ENCODE peak calls at places on chromosome 20, in seven cellular contexts. One of them, this sample, is unnamed. For H3K36me3, the result is how much of the 10 kb centered on the place peaks cover.

GRCh38 chr20:11204926-11205768 is 531.3 kb upstream of the JAG1 start:
- DNase-seq in left ventricle myocardium inferior: peak
- DNase-seq in naive thymus-derived CD4-positive, alpha-beta T cell: no peak
- DNase-seq in brain microvascular endothelial cell: peak
- DNase-seq in H7: peak
- DNase-seq in iPS DF 6.9: peak
- DNase-seq in ovary: no peak
- DNase-seq in this sample: peak

GRCh38 chr20:2708073-2708415 is 15.5 kb downstream of the EBF4 start:
- DNase-seq in left ventricle myocardium inferior: no peak
- DNase-seq in ovary: no peak
- DNase-seq in brain microvascular endothelial cell: no peak
- DNase-seq in naive thymus-derived CD4-positive, alpha-beta T cell: no peak
- DNase-seq in iPS DF 6.9: no peak
- DNase-seq in H7: peak
- DNase-seq in this sample: no peak

GRCh38 chr20:17419459-17419858 is 111.7 kb downstream of the BFSP1 start:
- DNase-seq in brain microvascular endothelial cell: no peak
- DNase-seq in iPS DF 6.9: no peak
- DNase-seq in H7: no peak
- DNase-seq in left ventricle myocardium inferior: no peak
- DNase-seq in ovary: no peak
- DNase-seq in naive thymus-derived CD4-positive, alpha-beta T cell: no peak
- DNase-seq in this sample: no peak

GRCh38 chr20:51914758-51915157 is 112.4 kb upstream of the SALL4 start:
- DNase-seq in iPS DF 6.9: no peak
- DNase-seq in naive thymus-derived CD4-positive, alpha-beta T cell: no peak
- DNase-seq in left ventricle myocardium inferior: no peak
- DNase-seq in H7: no peak
- DNase-seq in brain microvascular endothelial cell: no peak
- DNase-seq in ovary: no peak
- DNase-seq in this sample: no peak

GRCh38 chr20:9342651-9343050 is 171.7 kb upstream of the LAMP5 start:
- DNase-seq in iPS DF 6.9: no peak
- DNase-seq in brain microvascular endothelial cell: no peak
- DNase-seq in ovary: no peak
- DNase-seq in left ventricle myocardium inferior: no peak
- DNase-seq in naive thymus-derived CD4-positive, alpha-beta T cell: no peak
- DNase-seq in H7: no peak
- DNase-seq in this sample: no peak

GRCh38 chr20:17725094-17725835 is 25.5 kb downstream of the BANF2 start:
- DNase-seq in H7: no peak
- DNase-seq in iPS DF 6.9: no peak
- DNase-seq in naive thymus-derived CD4-positive, alpha-beta T cell: no peak
- DNase-seq in brain microvascular endothelial cell: no peak
- DNase-seq in ovary: no peak
- DNase-seq in left ventricle myocardium inferior: no peak
- DNase-seq in this sample: peak

GRCh38 chr20:43183526-43183925 is 6.2 kb downstream of the PTPRT start:
- DNase-seq in left ventricle myocardium inferior: no peak
- DNase-seq in H7: no peak
- DNase-seq in ovary: no peak
- DNase-seq in naive thymus-derived CD4-positive, alpha-beta T cell: no peak
- DNase-seq in brain microvascular endothelial cell: no peak
- DNase-seq in iPS DF 6.9: no peak
- DNase-seq in this sample: no peak

GRCh38 chr20:39853664-39854063 is 835.4 kb downstream of the MAFB start:
- DNase-seq in naive thymus-derived CD4-positive, alpha-beta T cell: no peak
- DNase-seq in left ventricle myocardium inferior: no peak
- DNase-seq in iPS DF 6.9: peak
- DNase-seq in ovary: no peak
- DNase-seq in brain microvascular endothelial cell: peak
- DNase-seq in H7: peak
- DNase-seq in this sample: no peak

GRCh38 chr20:31861346-31862156 is 8.8 kb downstream of the DUSP15 start:
- DNase-seq in H7: peak
- DNase-seq in naive thymus-derived CD4-positive, alpha-beta T cell: peak
- DNase-seq in brain microvascular endothelial cell: no peak
- DNase-seq in ovary: peak
- DNase-seq in left ventricle myocardium inferior: peak
- DNase-seq in iPS DF 6.9: peak
- DNase-seq in this sample: peak

GRCh38 chr20:41169184-41169690 is 31.9 kb downstream of the PLCG1 start:
- DNase-seq in ovary: no peak
- DNase-seq in naive thymus-derived CD4-positive, alpha-beta T cell: no peak
- DNase-seq in brain microvascular endothelial cell: no peak
- DNase-seq in H7: no peak
- DNase-seq in iPS DF 6.9: no peak
- DNase-seq in left ventricle myocardium inferior: no peak
- DNase-seq in this sample: no peak
- H3K36me3 ChIP-seq in ovary: under half
- H3K36me3 ChIP-seq in naive thymus-derived CD4-positive, alpha-beta T cell: half or more
- H3K36me3 ChIP-seq in brain microvascular endothelial cell: half or more
- H3K36me3 ChIP-seq in H7: half or more
- H3K36me3 ChIP-seq in iPS DF 6.9: half or more
- H3K36me3 ChIP-seq in left ventricle myocardium inferior: half or more
- H3K36me3 ChIP-seq in this sample: under half

DNA sequence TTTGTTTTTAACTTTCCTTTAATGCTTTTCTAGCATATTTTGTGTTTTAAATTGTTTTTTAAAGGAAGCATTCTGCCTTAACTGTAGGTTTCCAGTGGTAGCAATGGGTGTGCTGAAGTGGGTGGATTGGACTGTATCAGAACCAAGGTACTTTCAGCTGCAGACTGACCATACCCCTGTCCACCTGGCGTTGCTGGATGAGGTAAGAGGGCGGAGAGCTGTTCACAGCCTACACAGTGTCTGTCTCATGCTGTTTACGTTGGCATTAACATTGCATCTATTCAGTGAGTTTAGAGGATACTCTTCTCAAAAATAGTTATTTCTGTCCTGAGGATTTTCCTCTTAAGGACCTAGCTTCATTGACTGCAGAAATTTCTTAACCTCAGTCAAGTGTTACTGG is 11.9 kb downstream of the NELFCD start:
- DNase-seq in naive thymus-derived CD4-positive, alpha-beta T cell: no peak
- DNase-seq in brain microvascular endothelial cell: no peak
- DNase-seq in ovary: no peak
- DNase-seq in iPS DF 6.9: no peak
- DNase-seq in H7: no peak
- DNase-seq in left ventricle myocardium inferior: no peak
- DNase-seq in this sample: no peak
- H3K36me3 ChIP-seq in naive thymus-derived CD4-positive, alpha-beta T cell: under half
- H3K36me3 ChIP-seq in brain microvascular endothelial cell: half or more
- H3K36me3 ChIP-seq in ovary: under half
- H3K36me3 ChIP-seq in iPS DF 6.9: under half
- H3K36me3 ChIP-seq in H7: half or more
- H3K36me3 ChIP-seq in left ventricle myocardium inferior: half or more
- H3K36me3 ChIP-seq in this sample: half or more

DNA sequence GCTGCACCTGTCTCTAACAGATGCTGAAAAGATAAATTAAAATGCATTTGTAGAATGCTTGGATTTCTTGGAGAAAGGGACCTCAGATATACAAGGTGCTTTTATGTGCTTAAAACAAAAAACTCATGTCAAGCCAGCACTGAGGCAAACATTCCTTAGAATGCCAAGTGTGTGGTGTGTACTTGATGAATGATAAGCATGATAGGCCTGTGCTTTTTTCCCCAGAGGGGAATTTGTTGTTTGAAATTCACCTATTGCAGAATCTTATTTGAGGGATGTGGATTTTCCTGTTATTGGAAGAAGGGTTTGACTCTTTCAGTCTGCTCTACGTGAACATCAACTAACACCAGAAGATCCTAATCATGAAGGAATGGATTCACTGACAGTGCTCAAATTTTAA is 28.8 kb downstream of the TTI1 start:
- DNase-seq in ovary: no peak
- DNase-seq in naive thymus-derived CD4-positive, alpha-beta T cell: no peak
- DNase-seq in brain microvascular endothelial cell: no peak
- DNase-seq in H7: no peak
- DNase-seq in iPS DF 6.9: no peak
- DNase-seq in left ventricle myocardium inferior: no peak
- DNase-seq in this sample: no peak
- H3K36me3 ChIP-seq in ovary: under half
- H3K36me3 ChIP-seq in naive thymus-derived CD4-positive, alpha-beta T cell: under half
- H3K36me3 ChIP-seq in brain microvascular endothelial cell: under half
- H3K36me3 ChIP-seq in H7: under half
- H3K36me3 ChIP-seq in iPS DF 6.9: under half
- H3K36me3 ChIP-seq in left ventricle myocardium inferior: half or more
- H3K36me3 ChIP-seq in this sample: under half

DNA sequence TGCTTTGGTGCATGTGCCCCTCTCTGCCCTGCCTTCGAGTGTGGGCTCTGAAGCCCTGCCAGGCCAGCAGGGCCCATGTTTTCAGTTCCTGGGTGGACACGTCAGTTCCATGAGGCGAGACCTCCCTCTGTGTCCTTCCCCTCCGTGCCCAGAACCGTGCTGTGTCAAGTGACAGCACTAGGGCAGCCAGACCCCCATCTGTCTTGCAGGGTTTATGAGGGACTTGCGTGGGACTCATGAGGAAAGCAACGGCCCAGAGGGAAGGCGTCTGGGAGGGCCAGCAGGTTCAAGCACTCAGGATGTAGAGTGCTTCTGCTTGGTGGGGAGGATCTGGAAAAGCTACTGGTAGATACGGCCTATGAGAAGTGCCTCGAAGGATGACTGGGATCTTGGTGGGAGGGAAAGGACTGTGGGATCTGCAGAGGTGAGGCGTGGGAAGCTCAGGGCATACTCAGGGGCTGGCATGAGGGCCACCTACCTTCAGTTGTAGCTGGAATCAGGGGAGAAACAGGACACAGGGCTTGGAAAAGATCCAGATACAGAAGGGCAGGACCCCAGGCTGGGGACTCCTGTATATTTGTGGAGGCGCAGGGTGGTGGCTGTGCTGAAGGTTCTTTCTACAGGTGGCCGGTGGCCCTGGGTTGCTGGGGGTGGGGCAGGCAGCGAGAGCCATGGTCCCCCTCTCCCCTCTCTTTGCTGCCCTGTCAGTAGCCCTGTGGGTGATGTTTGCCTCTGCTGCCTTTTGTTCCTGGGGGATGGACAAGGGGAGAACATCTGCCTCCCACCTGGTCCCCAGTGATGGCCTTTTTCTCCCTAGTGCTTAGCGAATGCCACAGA is 5.5 kb downstream of the NPEPL1 start:
- DNase-seq in left ventricle myocardium inferior: peak
- DNase-seq in H7: peak
- DNase-seq in brain microvascular endothelial cell: no peak
- DNase-seq in ovary: peak
- DNase-seq in iPS DF 6.9: no peak
- DNase-seq in naive thymus-derived CD4-positive, alpha-beta T cell: no peak
- DNase-seq in this sample: no peak
- H3K36me3 ChIP-seq in left ventricle myocardium inferior: half or more
- H3K36me3 ChIP-seq in H7: under half
- H3K36me3 ChIP-seq in brain microvascular endothelial cell: under half
- H3K36me3 ChIP-seq in ovary: under half
- H3K36me3 ChIP-seq in iPS DF 6.9: under half
- H3K36me3 ChIP-seq in naive thymus-derived CD4-positive, alpha-beta T cell: under half
- H3K36me3 ChIP-seq in this sample: under half

DNA sequence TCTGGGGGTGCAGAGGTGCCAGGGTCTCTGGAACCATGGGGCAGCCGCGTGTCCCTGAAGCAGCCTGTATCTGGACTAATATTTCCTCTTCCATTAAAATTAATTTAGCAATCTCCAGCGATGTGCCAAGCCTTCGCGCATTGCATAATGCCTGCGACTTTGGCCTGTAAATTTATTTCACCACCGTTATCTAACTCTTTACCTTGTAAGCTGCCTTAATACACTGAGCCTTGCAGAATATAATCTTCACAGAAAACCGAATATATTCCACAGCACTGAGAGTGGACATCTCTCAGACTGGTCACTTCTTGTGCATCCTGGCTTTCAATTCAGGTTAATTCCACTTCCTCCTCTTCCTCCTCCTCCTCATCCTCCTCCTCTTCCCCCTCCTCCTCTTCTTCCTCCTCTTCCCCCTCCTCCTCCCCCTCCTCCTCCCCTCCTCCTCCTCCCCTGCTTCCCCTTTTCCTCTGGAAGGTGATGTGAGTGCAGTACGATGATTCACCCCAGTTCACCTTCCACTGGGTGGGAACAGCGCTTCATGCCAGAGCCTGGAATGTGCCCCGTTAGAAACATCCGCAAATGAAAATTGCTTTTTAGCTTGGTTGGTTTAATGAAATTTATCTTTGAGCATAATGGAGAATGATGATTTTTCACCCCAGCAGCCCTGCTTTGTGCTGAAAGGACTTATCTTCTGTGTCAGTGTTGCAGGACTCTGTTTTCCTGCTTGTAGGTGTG is 101.4 kb downstream of the CDH4 start:
- DNase-seq in brain microvascular endothelial cell: no peak
- DNase-seq in ovary: no peak
- DNase-seq in naive thymus-derived CD4-positive, alpha-beta T cell: no peak
- DNase-seq in H7: no peak
- DNase-seq in iPS DF 6.9: no peak
- DNase-seq in left ventricle myocardium inferior: no peak
- DNase-seq in this sample: no peak
- H3K36me3 ChIP-seq in brain microvascular endothelial cell: under half
- H3K36me3 ChIP-seq in ovary: under half
- H3K36me3 ChIP-seq in naive thymus-derived CD4-positive, alpha-beta T cell: under half
- H3K36me3 ChIP-seq in H7: under half
- H3K36me3 ChIP-seq in iPS DF 6.9: under half
- H3K36me3 ChIP-seq in left ventricle myocardium inferior: under half
- H3K36me3 ChIP-seq in this sample: under half

GRCh38 chr20:54543369-54543768 is 68.0 kb downstream of the DOK5 start:
- DNase-seq in H7: no peak
- DNase-seq in naive thymus-derived CD4-positive, alpha-beta T cell: no peak
- DNase-seq in ovary: no peak
- DNase-seq in iPS DF 6.9: no peak
- DNase-seq in brain microvascular endothelial cell: no peak
- DNase-seq in left ventricle myocardium inferior: no peak
- DNase-seq in this sample: no peak

GRCh38 chr20:54549523-54550326 is 74.3 kb downstream of the DOK5 start:
- DNase-seq in ovary: no peak
- DNase-seq in iPS DF 6.9: no peak
- DNase-seq in naive thymus-derived CD4-positive, alpha-beta T cell: no peak
- DNase-seq in left ventricle myocardium inferior: no peak
- DNase-seq in brain microvascular endothelial cell: no peak
- DNase-seq in H7: no peak
- DNase-seq in this sample: no peak

GRCh38 chr20:54550776-54551396 is 75.5 kb downstream of the DOK5 start:
- DNase-seq in H7: no peak
- DNase-seq in ovary: no peak
- DNase-seq in naive thymus-derived CD4-positive, alpha-beta T cell: no peak
- DNase-seq in left ventricle myocardium inferior: no peak
- DNase-seq in brain microvascular endothelial cell: peak
- DNase-seq in iPS DF 6.9: no peak
- DNase-seq in this sample: no peak

DNA sequence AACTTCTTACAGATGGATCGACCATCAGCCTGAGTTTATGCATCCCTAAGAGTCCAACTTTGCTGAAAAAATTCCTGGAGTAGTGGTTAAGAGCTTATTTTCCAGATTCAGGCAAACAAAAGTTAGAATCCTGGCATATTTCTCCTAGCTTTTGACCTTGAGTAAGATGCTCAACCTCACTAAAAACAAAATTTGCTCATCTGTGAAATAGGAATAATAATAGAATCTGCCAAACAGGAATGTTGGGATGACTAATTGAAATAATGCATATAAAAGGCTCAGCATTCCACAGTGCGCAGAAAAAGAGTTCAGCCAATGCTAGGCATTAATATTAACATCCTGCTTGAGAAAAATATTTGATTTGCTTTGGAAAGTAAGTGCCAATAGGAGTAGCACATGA is 70.6 kb downstream of the DOK5 start:
- DNase-seq in left ventricle myocardium inferior: no peak
- DNase-seq in iPS DF 6.9: no peak
- DNase-seq in ovary: no peak
- DNase-seq in brain microvascular endothelial cell: peak
- DNase-seq in H7: no peak
- DNase-seq in naive thymus-derived CD4-positive, alpha-beta T cell: no peak
- DNase-seq in this sample: no peak
- H3K36me3 ChIP-seq in left ventricle myocardium inferior: under half
- H3K36me3 ChIP-seq in iPS DF 6.9: under half
- H3K36me3 ChIP-seq in ovary: under half
- H3K36me3 ChIP-seq in brain microvascular endothelial cell: under half
- H3K36me3 ChIP-seq in H7: under half
- H3K36me3 ChIP-seq in naive thymus-derived CD4-positive, alpha-beta T cell: under half
- H3K36me3 ChIP-seq in this sample: under half

This sample was measured in lung.